ENCODE peak calls at places on chromosomes 11 and 22, in five cellular contexts. K is CD4-positive, CD25-positive, alpha-beta regulatory T cell; D is colonic mucosa; Z is uterus; A is heart left ventricle. I is an unnamed sample.

GRCh38 chr11:88051386-88051785 is 123.9 kb downstream of the RAB38 start:
- DNase-seq in K (no peak), D (no peak), Z (no peak), A (no peak), I (no peak)

GRCh38 chr11:124277809-124278208 is 21.6 kb downstream of the OR8G5 start:
- DNase-seq in K (no peak), D (no peak), Z (no peak), A (no peak), I (no peak)

GRCh38 chr11:72814831-72815618 is 814 bp downstream of the ATG16L2 start:
- DNase-seq in K (peak), D (peak), Z (no peak), A (no peak), I (no peak)

GRCh38 chr11:27640954-27641353 is 59.3 kb downstream of the BDNF start:
- DNase-seq in K (no peak), D (no peak), Z (no peak), A (no peak), I (no peak)

GRCh38 chr11:39681428-39681827 is 1778.0 kb downstream of the LRRC4C start:
- DNase-seq in K (no peak), D (no peak), Z (no peak), A (no peak), I (no peak)

GRCh38 chr22:37193629-37194191 is 5.7 kb upstream of the C1QTNF6 start:
- DNase-seq in K (peak), D (peak), Z (peak), A (no peak), I (no peak)

GRCh38 chr11:72951815-72952340 is 137.7 kb downstream of the ATG16L2 start:
- DNase-seq in K (no peak), D (no peak), Z (no peak), A (no peak), I (no peak)

GRCh38 chr11:71330349-71330748 is 78.0 kb upstream of the SHANK2 start:
- DNase-seq in K (no peak), D (no peak), Z (no peak), A (no peak), I (no peak)

GRCh38 chr22:28882878-28883656 is at the start of gene ZNRF3:
- DNase-seq in K (peak), D (peak), Z (peak), A (peak), I (peak)

GRCh38 chr11:126716456-126717083 is 284.0 kb downstream of the KIRREL3 start:
- DNase-seq in K (peak), D (peak), Z (no peak), A (no peak), I (no peak)

GRCh38 chr22:48902001-48902869 is 925.4 kb downstream of the BRD1 start:
- DNase-seq in K (no peak), D (no peak), Z (no peak), A (no peak), I (no peak)

GRCh38 chr22:27474112-27474571 is 327.4 kb downstream of the MN1 start:
- DNase-seq in K (no peak), D (no peak), Z (no peak), A (no peak), I (no peak)

GRCh38 chr11:63841554-63841953 is 2.6 kb downstream of the MARK2 start:
- DNase-seq in K (no peak), D (no peak), Z (no peak), A (no peak), I (no peak)

GRCh38 chr11:94544832-94545640 is 1.3 kb downstream of the FUT4 start:
- DNase-seq in K (no peak), D (peak), Z (no peak), A (peak), I (no peak)

GRCh38 chr11:20035701-20036601 is 124.3 kb downstream of the DBX1 start:
- DNase-seq in K (no peak), D (no peak), Z (peak), A (no peak), I (no peak)

GRCh38 chr11:132658004-132658403 is 874.3 kb downstream of the OPCML start:
- DNase-seq in K (no peak), D (no peak), Z (no peak), A (no peak), I (no peak)

GRCh38 chr11:102600666-102601065 is 24.5 kb downstream of the MMP20 start:
- DNase-seq in K (no peak), D (no peak), Z (no peak), A (no peak), I (no peak)

GRCh38 chr22:50531546-50532352 is 1.9 kb upstream of the TYMP start:
- DNase-seq in K (peak), D (peak), Z (peak), A (peak), I (no peak)

GRCh38 chr11:84969103-84969502 is 658.0 kb downstream of the DLG2 start:
- DNase-seq in K (no peak), D (no peak), Z (no peak), A (peak), I (no peak)

GRCh38 chr11:93089474-93090102 is 108.2 kb downstream of the SLC36A4 start:
- DNase-seq in K (peak), D (peak), Z (no peak), A (no peak), I (no peak)

GRCh38 chr22:29343313-29343805 is 27.9 kb upstream of the RASL10A start:
- DNase-seq in K (no peak), D (no peak), Z (no peak), A (peak), I (no peak)

GRCh38 chr11:705646-706438 is at the start of gene EPS8L2:
- DNase-seq in K (no peak), D (peak), Z (no peak), A (peak), I (no peak)

GRCh38 chr11:17314232-17314547 is 37.4 kb upstream of the NCR3LG1 start:
- DNase-seq in K (no peak), D (no peak), Z (no peak), A (no peak), I (no peak)

GRCh38 chr11:95337175-95337957 is 106.4 kb upstream of the SESN3 start:
- DNase-seq in K (peak), D (peak), Z (peak), A (peak), I (peak)

GRCh38 chr11:33987975-33988580 is 63.5 kb upstream of the CAPRIN1 start:
- DNase-seq in K (peak), D (peak), Z (peak), A (peak), I (peak)

GRCh38 chr11:3202305-3202704 is 16.3 kb downstream of the MRGPRG start:
- DNase-seq in K (no peak), D (no peak), Z (no peak), A (no peak), I (no peak)

GRCh38 chr22:43825651-43826050 is 13.5 kb upstream of the EFCAB6 start:
- DNase-seq in K (no peak), D (no peak), Z (no peak), A (no peak), I (no peak)

GRCh38 chr11:65642014-65642671 is 4.2 kb downstream of the SIPA1 start:
- DNase-seq in K (no peak), D (no peak), Z (no peak), A (no peak), I (no peak)

GRCh38 chr11:59135648-59136461 is 6.8 kb upstream of the FAM111A start:
- DNase-seq in K (peak), D (peak), Z (peak), A (peak), I (peak)

GRCh38 chr22:48819232-48819631 is 1008.4 kb downstream of the BRD1 start:
- DNase-seq in K (no peak), D (no peak), Z (no peak), A (peak), I (no peak)

GRCh38 chr11:121688860-121689614 is 236.3 kb upstream of the SORL1-AS1 start:
- DNase-seq in K (no peak), D (no peak), Z (no peak), A (no peak), I (no peak)

GRCh38 chr11:35553021-35553420 is 27.6 kb upstream of the PAMR1 start:
- DNase-seq in K (no peak), D (no peak), Z (no peak), A (no peak), I (no peak)
- H3K27ac ChIP-seq in K (no peak), D (no peak), Z (no peak), A (no peak), I (no peak)

DNA sequence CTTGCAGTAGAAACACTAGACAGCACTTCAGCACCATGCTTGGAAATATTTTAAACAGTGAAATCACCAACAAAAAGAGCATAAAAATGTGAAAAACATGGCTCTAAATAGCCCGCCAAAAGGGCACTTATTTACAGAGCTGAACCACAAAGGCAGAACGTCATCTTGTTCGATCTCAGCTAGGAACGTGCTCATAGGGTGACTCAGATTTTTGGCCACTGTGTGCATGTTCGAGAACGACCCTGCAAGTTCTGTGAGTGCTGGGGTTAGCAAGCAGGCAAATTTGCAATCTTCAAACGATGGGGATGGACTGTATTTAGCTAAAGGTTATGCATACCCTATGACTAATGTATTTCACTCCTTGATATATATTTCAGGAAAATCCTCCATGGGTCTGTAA is 30.6 kb downstream of the OR2AT4 start:
- DNase-seq in K (no peak), D (no peak), Z (no peak), A (no peak), I (no peak)
- H3K27ac ChIP-seq in K (no peak), D (no peak), Z (no peak), A (no peak), I (no peak)

DNA sequence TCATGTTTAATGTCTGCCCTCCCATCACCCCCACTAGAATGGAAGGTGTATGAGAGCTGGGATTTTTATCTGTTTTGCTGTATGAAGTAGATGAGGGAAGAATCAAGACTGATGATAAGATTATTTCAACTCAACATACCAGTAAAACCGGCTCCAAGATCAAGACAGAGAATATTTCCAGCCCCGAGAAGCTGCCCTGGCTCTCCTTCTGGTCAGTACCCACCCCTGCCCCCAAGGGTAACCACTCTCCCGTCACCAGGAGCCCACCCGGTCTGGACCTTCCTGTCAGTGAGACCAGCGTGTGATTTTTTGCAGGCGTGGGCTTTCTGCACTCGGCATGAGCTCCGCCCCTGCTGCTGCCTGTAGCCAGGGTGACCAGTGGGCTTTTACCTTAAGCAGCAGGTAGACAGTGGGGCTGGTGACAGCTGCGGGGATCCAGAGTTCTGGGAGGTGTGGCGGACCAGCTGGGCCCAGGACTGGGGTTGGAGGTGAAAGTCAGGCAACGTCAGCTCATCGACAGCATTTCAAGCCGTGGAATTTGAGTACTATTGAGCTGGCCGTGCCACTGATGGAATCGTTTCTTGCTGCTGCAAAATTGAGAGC is 25.6 kb downstream of the RPL3 start:
- DNase-seq in K (no peak), D (no peak), Z (no peak), A (no peak), I (no peak)
- H3K27ac ChIP-seq in K (no peak), D (no peak), Z (no peak), A (no peak), I (no peak)

DNA sequence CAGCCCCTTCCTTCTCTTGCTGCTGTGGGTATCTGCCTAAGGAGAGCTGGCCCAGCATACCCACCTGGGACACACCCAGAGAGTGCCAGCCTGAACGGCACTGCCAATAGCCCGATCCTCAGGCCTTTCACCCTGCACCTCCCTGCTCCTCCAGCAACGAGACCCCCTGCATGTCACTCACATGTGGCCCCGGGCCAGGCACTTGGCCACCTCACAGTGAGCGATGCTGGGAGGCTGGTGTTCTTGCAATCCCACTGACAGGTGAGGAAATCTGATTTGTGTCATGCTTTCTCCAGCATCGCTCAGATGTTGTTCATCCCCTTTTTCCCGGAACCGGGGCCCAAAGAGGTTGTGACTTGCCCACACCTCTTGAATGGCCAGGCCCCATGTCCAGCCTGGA is 20.5 kb downstream of the DAGLA start:
- DNase-seq in K (no peak), D (no peak), Z (no peak), A (no peak), I (no peak)
- H3K27ac ChIP-seq in K (no peak), D (peak), Z (no peak), A (peak), I (no peak)

GRCh38 chr11:130513132-130513531 is 64.7 kb downstream of the ADAMTS15 start:
- DNase-seq in K (no peak), D (peak), Z (peak), A (peak), I (no peak)
- H3K27ac ChIP-seq in K (no peak), D (no peak), Z (no peak), A (peak), I (no peak)

GRCh38 chr11:1832989-1833365 is 1.8 kb upstream of the SYT8 start:
- DNase-seq in K (no peak), D (no peak), Z (no peak), A (peak), I (no peak)

GRCh38 chr11:1835671-1836010 is 851 bp downstream of the SYT8 start:
- DNase-seq in K (no peak), D (no peak), Z (no peak), A (peak), I (no peak)

GRCh38 chr11:1836011-1836945 is 1.5 kb downstream of the SYT8 start:
- DNase-seq in K (no peak), D (no peak), Z (no peak), A (peak), I (no peak)

GRCh38 chr11:1834132-1834610 is 619 bp upstream of the SYT8 start:
- DNase-seq in K (no peak), D (peak), Z (no peak), A (peak), I (no peak)

DNA sequence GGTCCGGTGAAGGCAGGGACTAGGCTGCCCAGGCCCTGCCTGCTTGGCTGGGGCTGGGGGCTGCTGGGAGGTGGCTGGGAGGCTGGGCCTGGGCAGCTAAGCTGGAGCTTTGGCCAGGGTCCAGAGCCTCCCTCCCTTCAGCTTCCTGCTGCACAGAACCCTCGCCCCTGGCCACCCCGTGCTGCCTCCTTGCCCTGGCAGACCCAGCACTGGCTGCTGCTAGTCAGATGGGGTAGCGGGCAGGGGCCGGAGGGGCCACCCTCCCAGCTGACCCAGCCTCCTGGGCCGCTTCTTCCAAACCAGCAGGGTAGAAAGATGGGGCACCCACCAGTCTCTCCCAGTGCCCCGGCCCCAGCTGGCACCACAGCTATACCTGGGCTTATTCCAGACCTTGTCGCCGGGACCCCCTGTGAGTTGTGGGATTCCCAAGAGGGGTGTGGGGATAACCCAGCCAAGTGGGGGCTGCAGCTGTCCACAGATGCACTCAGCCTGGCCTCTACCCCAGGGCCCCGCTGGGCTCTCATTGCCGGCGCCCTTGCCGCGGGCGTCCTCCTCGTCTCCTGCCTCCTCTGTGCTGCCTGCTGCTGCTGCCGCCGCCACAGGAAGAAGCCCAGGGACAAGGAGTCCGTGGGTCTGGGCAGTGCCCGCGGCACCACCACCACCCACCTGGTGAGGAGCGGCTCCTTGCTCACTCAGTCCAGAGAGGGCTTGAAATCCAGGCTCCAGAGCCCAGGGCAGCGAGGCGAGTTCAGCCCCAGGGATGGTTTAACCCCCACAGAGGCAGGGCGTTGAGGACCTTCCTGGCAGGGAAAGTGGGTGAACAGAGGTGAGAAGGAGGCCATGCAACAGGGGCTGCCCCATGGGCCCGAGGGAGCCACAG is at the start of gene SYT8:
- DNase-seq in K (no peak), D (no peak), Z (no peak), A (peak), I (no peak)
- H3K27ac ChIP-seq in K (no peak), D (peak), Z (no peak), A (no peak), I (no peak)

GRCh38 chr22:24950272-24950902 is 2.1 kb upstream of the KIAA1671 start:
- DNase-seq in K (no peak), D (no peak), Z (no peak), A (no peak), I (no peak)
- H3K27ac ChIP-seq in K (no peak), D (no peak), Z (no peak), A (no peak), I (no peak)

GRCh38 chr11:119685073-119685746 is 43.8 kb downstream of the NECTIN1 start:
- DNase-seq in K (no peak), D (no peak), Z (no peak), A (no peak), I (no peak)
- H3K27ac ChIP-seq in K (no peak), D (no peak), Z (no peak), A (no peak), I (no peak)

I was measured in caudate nucleus.